ENCODE peak calls at places on chromosome 19, in five cellular contexts. Q is GM19239; T is stimulated activated CD4-positive, alpha-beta T cell treated with anti-CD3 and anti-CD28 coated beads, Interleukin-15, amount 100 ng/mL, for 24 hours; D is cardiac fibroblast; J is AG09309. A is an unnamed sample.

GRCh38 chr19:54893406-54893805 is 12.5 kb upstream of the NCR1 start:
- DNase-seq in T (no peak), Q (no peak), D (no peak), J (no peak), A (no peak)

GRCh38 chr19:13054605-13055212 is 47.9 kb downstream of the LYL1 start:
- DNase-seq in Q (no peak), D (no peak), J (no peak), T (no peak), A (no peak)

GRCh38 chr19:41944336-41944735 is 14.8 kb downstream of the RABAC1 start:
- DNase-seq in D (no peak), T (no peak), Q (peak; percentile 29), J (no peak), A (no peak)

GRCh38 chr19:6534451-6535093 is 3.7 kb downstream of the TNFSF9 start:
- DNase-seq in J (no peak), Q (no peak), T (no peak), D (no peak), A (no peak)

GRCh38 chr19:58385313-58386165 is 1.5 kb upstream of the RPS5 start:
- DNase-seq in Q (no peak), D (no peak), J (no peak), T (peak; percentile 59), A (no peak)

GRCh38 chr19:55082023-55082851 is 6.6 kb downstream of the EPS8L1 start:
- DNase-seq in T (peak; percentile 67), J (no peak), Q (no peak), D (peak; percentile 61), A (no peak)

GRCh38 chr19:33511346-33511745 is 10.2 kb downstream of the PEPD start:
- DNase-seq in Q (no peak), J (no peak), T (no peak), D (no peak), A (no peak)

GRCh38 chr19:5126498-5127223 is 157.7 kb downstream of the KDM4B start:
- DNase-seq in T (no peak), D (no peak), Q (peak; percentile 77), J (no peak), A (no peak)

GRCh38 chr19:40560092-40560507 is 16.6 kb upstream of the SHKBP1 start:
- DNase-seq in D (no peak), J (no peak), T (no peak), Q (no peak), A (no peak)

GRCh38 chr19:33396701-33397535 is 23.4 kb downstream of the CEBPG start:
- DNase-seq in J (no peak), D (peak; percentile 63), T (no peak), Q (no peak), A (no peak)

GRCh38 chr19:49442793-49443365 is 1.6 kb upstream of the SLC17A7 start:
- DNase-seq in D (peak; percentile 93), J (no peak), T (peak; percentile 81), Q (peak; percentile 88), A (peak; percentile 47)

GRCh38 chr19:4652075-4652474 is 12.8 kb downstream of the TNFAIP8L1 start:
- DNase-seq in J (no peak), Q (no peak), T (no peak), D (no peak), A (no peak)

GRCh38 chr19:19642506-19643157 is 825 bp downstream of the GMIP start:
- DNase-seq in Q (peak; percentile 74), D (no peak), T (peak; percentile 70), J (no peak), A (no peak)

GRCh38 chr19:17097593-17098126 is 22.1 kb downstream of the MYO9B start:
- DNase-seq in D (peak; percentile 72), Q (no peak), T (no peak), J (no peak), A (no peak)

GRCh38 chr19:2618611-2619010 is 83.9 kb downstream of the GNG7 start:
- DNase-seq in Q (no peak), D (peak; percentile 63), T (peak; percentile 91), J (peak; percentile 55), A (peak; percentile 49)

GRCh38 chr19:1027020-1027952 is 878 bp downstream of the CNN2 start:
- DNase-seq in J (no peak), D (peak; percentile 51), Q (no peak), T (peak; percentile 58), A (no peak)